ENCODE peak calls at places on chromosomes 4 and X, in six cellular contexts. One of them, this sample, is unnamed.

GRCh38 chrX:122641826-122642225 is 542.3 kb upstream of the GRIA3 start:
- DNase-seq in HFFc6: no peak
- DNase-seq in NCI-H1092: no peak
- DNase-seq in BJ: no peak
- DNase-seq in adipocyte: no peak
- DNase-seq in RPMI8226: no peak
- DNase-seq in this sample: no peak

GRCh38 chrX:13906103-13906502 is 89.2 kb upstream of the GPM6B start:
- DNase-seq in HFFc6: no peak
- DNase-seq in NCI-H1092: no peak
- DNase-seq in BJ: no peak
- DNase-seq in adipocyte: no peak
- DNase-seq in RPMI8226: peak
- DNase-seq in this sample: no peak

GRCh38 chrX:102155806-102156179 is at the start of gene BEX5:
- DNase-seq in HFFc6: no peak
- DNase-seq in NCI-H1092: peak
- DNase-seq in BJ: no peak
- DNase-seq in adipocyte: peak
- DNase-seq in RPMI8226: peak
- DNase-seq in this sample: peak

GRCh38 chr4:109233585-109233984 is 68.9 kb downstream of the COL25A1 start:
- DNase-seq in HFFc6: no peak
- DNase-seq in NCI-H1092: no peak
- DNase-seq in BJ: no peak
- DNase-seq in adipocyte: no peak
- DNase-seq in RPMI8226: no peak
- DNase-seq in this sample: no peak

GRCh38 chr4:101451086-101451485 is 103.8 kb upstream of the PPP3CA start:
- DNase-seq in HFFc6: no peak
- DNase-seq in NCI-H1092: no peak
- DNase-seq in BJ: no peak
- DNase-seq in adipocyte: no peak
- DNase-seq in RPMI8226: no peak
- DNase-seq in this sample: no peak

GRCh38 chrX:140572724-140573123 is 67.9 kb upstream of the SOX3 start:
- DNase-seq in HFFc6: peak
- DNase-seq in NCI-H1092: no peak
- DNase-seq in BJ: no peak
- DNase-seq in adipocyte: peak
- DNase-seq in RPMI8226: peak
- DNase-seq in this sample: peak

GRCh38 chrX:71912156-71912555 is 1.5 kb downstream of the NHSL2 start:
- DNase-seq in HFFc6: no peak
- DNase-seq in NCI-H1092: no peak
- DNase-seq in BJ: no peak
- DNase-seq in adipocyte: no peak
- DNase-seq in RPMI8226: no peak
- DNase-seq in this sample: no peak

GRCh38 chrX:41665676-41666075 is 23.1 kb upstream of the GPR34 start:
- DNase-seq in HFFc6: no peak
- DNase-seq in NCI-H1092: no peak
- DNase-seq in BJ: no peak
- DNase-seq in adipocyte: no peak
- DNase-seq in RPMI8226: no peak
- DNase-seq in this sample: no peak

GRCh38 chrX:19152762-19153161 is 30.5 kb upstream of the ADGRG2 start:
- DNase-seq in HFFc6: no peak
- DNase-seq in NCI-H1092: no peak
- DNase-seq in BJ: no peak
- DNase-seq in adipocyte: no peak
- DNase-seq in RPMI8226: no peak
- DNase-seq in this sample: no peak

GRCh38 chrX:16992902-16993301 is 46.4 kb downstream of the REPS2 start:
- DNase-seq in HFFc6: no peak
- DNase-seq in NCI-H1092: no peak
- DNase-seq in BJ: no peak
- DNase-seq in adipocyte: no peak
- DNase-seq in RPMI8226: no peak
- DNase-seq in this sample: no peak

GRCh38 chr4:169042608-169043007 is 32.6 kb upstream of the CBR4 start:
- DNase-seq in HFFc6: no peak
- DNase-seq in NCI-H1092: no peak
- DNase-seq in BJ: no peak
- DNase-seq in adipocyte: no peak
- DNase-seq in RPMI8226: no peak
- DNase-seq in this sample: no peak

GRCh38 chr4:7201351-7202305 is 9.3 kb downstream of the SORCS2 start:
- DNase-seq in HFFc6: no peak
- DNase-seq in NCI-H1092: no peak
- DNase-seq in BJ: no peak
- DNase-seq in adipocyte: no peak
- DNase-seq in RPMI8226: no peak
- DNase-seq in this sample: no peak

GRCh38 chrX:2819345-2820130 is 9.2 kb upstream of the GYG2 start:
- DNase-seq in HFFc6: peak
- DNase-seq in NCI-H1092: no peak
- DNase-seq in BJ: no peak
- DNase-seq in adipocyte: peak
- DNase-seq in RPMI8226: peak
- DNase-seq in this sample: peak

GRCh38 chrX:5876984-5877655 is 351.5 kb downstream of the NLGN4X start:
- DNase-seq in HFFc6: no peak
- DNase-seq in NCI-H1092: no peak
- DNase-seq in BJ: no peak
- DNase-seq in adipocyte: no peak
- DNase-seq in RPMI8226: peak
- DNase-seq in this sample: no peak

GRCh38 chr4:140764785-140765392 is 8.7 kb upstream of the TBC1D9 start:
- DNase-seq in HFFc6: no peak
- DNase-seq in NCI-H1092: no peak
- DNase-seq in BJ: no peak
- DNase-seq in adipocyte: peak
- DNase-seq in RPMI8226: no peak
- DNase-seq in this sample: no peak

GRCh38 chrX:84064164-84064563 is 123.8 kb downstream of the RPS6KA6 start:
- DNase-seq in HFFc6: no peak
- DNase-seq in NCI-H1092: no peak
- DNase-seq in BJ: no peak
- DNase-seq in adipocyte: peak
- DNase-seq in RPMI8226: no peak
- DNase-seq in this sample: no peak

GRCh38 chr4:169484485-169484884 is 127.9 kb downstream of the NEK1 start:
- DNase-seq in HFFc6: no peak
- DNase-seq in NCI-H1092: no peak
- DNase-seq in BJ: no peak
- DNase-seq in adipocyte: peak
- DNase-seq in RPMI8226: no peak
- DNase-seq in this sample: no peak

GRCh38 chr4:84796388-84796787 is 170.1 kb downstream of the WDFY3 start:
- DNase-seq in HFFc6: no peak
- DNase-seq in NCI-H1092: no peak
- DNase-seq in BJ: no peak
- DNase-seq in adipocyte: no peak
- DNase-seq in RPMI8226: no peak
- DNase-seq in this sample: no peak

GRCh38 chrX:154332561-154332960 is 37.0 kb downstream of the TKTL1 start:
- DNase-seq in HFFc6: no peak
- DNase-seq in NCI-H1092: no peak
- DNase-seq in BJ: no peak
- DNase-seq in adipocyte: no peak
- DNase-seq in RPMI8226: no peak
- DNase-seq in this sample: no peak

GRCh38 chr4:60223098-60223497 is 977.0 kb upstream of the ADGRL3 start:
- DNase-seq in HFFc6: no peak
- DNase-seq in NCI-H1092: no peak
- DNase-seq in BJ: no peak
- DNase-seq in adipocyte: peak
- DNase-seq in RPMI8226: no peak
- DNase-seq in this sample: no peak

GRCh38 chr4:16171831-16172230 is 54.4 kb downstream of the TAPT1 start:
- DNase-seq in HFFc6: no peak
- DNase-seq in NCI-H1092: no peak
- DNase-seq in BJ: no peak
- DNase-seq in adipocyte: no peak
- DNase-seq in RPMI8226: no peak
- DNase-seq in this sample: no peak

GRCh38 chr4:2745981-2746806 is 9.9 kb downstream of the TNIP2 start:
- DNase-seq in HFFc6: peak
- DNase-seq in NCI-H1092: no peak
- DNase-seq in BJ: peak
- DNase-seq in adipocyte: peak
- DNase-seq in RPMI8226: no peak
- DNase-seq in this sample: peak

GRCh38 chr4:110106946-110107325 is 91.5 kb downstream of the ELOVL6 start:
- DNase-seq in HFFc6: peak
- DNase-seq in NCI-H1092: no peak
- DNase-seq in BJ: no peak
- DNase-seq in adipocyte: peak
- DNase-seq in RPMI8226: no peak
- DNase-seq in this sample: no peak

GRCh38 chr4:114273246-114273645 is 293.8 kb upstream of the ARSJ start:
- DNase-seq in HFFc6: no peak
- DNase-seq in NCI-H1092: no peak
- DNase-seq in BJ: no peak
- DNase-seq in adipocyte: no peak
- DNase-seq in RPMI8226: no peak
- DNase-seq in this sample: no peak

GRCh38 chr4:151896880-151897279 is 136.1 kb upstream of the GATB start:
- DNase-seq in HFFc6: no peak
- DNase-seq in NCI-H1092: no peak
- DNase-seq in BJ: no peak
- DNase-seq in adipocyte: no peak
- DNase-seq in RPMI8226: no peak
- DNase-seq in this sample: no peak

GRCh38 chr4:171785392-171785791 is 27.8 kb upstream of the GALNTL6 start:
- DNase-seq in HFFc6: no peak
- DNase-seq in NCI-H1092: no peak
- DNase-seq in BJ: no peak
- DNase-seq in adipocyte: peak
- DNase-seq in RPMI8226: no peak
- DNase-seq in this sample: no peak

GRCh38 chr4:101345271-101345595 is 2.1 kb downstream of the PPP3CA start:
- DNase-seq in HFFc6: peak
- DNase-seq in NCI-H1092: no peak
- DNase-seq in BJ: no peak
- DNase-seq in adipocyte: peak
- DNase-seq in RPMI8226: peak
- DNase-seq in this sample: peak

GRCh38 chr4:187603093-187603395 is 392.5 kb upstream of the ZFP42 start:
- DNase-seq in HFFc6: peak
- DNase-seq in NCI-H1092: no peak
- DNase-seq in BJ: peak
- DNase-seq in adipocyte: peak
- DNase-seq in RPMI8226: no peak
- DNase-seq in this sample: no peak

GRCh38 chr4:119162174-119162573 is 26.5 kb downstream of the MYOZ2 start:
- DNase-seq in HFFc6: no peak
- DNase-seq in NCI-H1092: no peak
- DNase-seq in BJ: no peak
- DNase-seq in adipocyte: no peak
- DNase-seq in RPMI8226: no peak
- DNase-seq in this sample: no peak

GRCh38 chr4:74395633-74396032 is 30.7 kb downstream of the EREG start:
- DNase-seq in HFFc6: peak
- DNase-seq in NCI-H1092: no peak
- DNase-seq in BJ: no peak
- DNase-seq in adipocyte: no peak
- DNase-seq in RPMI8226: no peak
- DNase-seq in this sample: no peak

GRCh38 chr4:189059996-189060570 is 880.6 kb upstream of the FRG1 start:
- DNase-seq in HFFc6: no peak
- DNase-seq in NCI-H1092: no peak
- DNase-seq in BJ: no peak
- DNase-seq in adipocyte: peak
- DNase-seq in RPMI8226: no peak
- DNase-seq in this sample: no peak

GRCh38 chr4:173191623-173192041 is 23.0 kb downstream of the GALNT7 start:
- DNase-seq in HFFc6: peak
- DNase-seq in NCI-H1092: no peak
- DNase-seq in BJ: no peak
- DNase-seq in adipocyte: peak
- DNase-seq in RPMI8226: no peak
- DNase-seq in this sample: no peak

GRCh38 chr4:113943085-113943484 is 36.4 kb downstream of the ARSJ start:
- DNase-seq in HFFc6: no peak
- DNase-seq in NCI-H1092: no peak
- DNase-seq in BJ: no peak
- DNase-seq in adipocyte: no peak
- DNase-seq in RPMI8226: no peak
- DNase-seq in this sample: no peak

GRCh38 chr4:8260656-8261111 is 8.9 kb upstream of the HTRA3 start:
- DNase-seq in HFFc6: peak
- DNase-seq in NCI-H1092: no peak
- DNase-seq in BJ: peak
- DNase-seq in adipocyte: peak
- DNase-seq in RPMI8226: no peak
- DNase-seq in this sample: no peak

GRCh38 chrX:1743105-1743504 is 128.2 kb downstream of the ASMT start:
- DNase-seq in HFFc6: no peak
- DNase-seq in NCI-H1092: no peak
- DNase-seq in BJ: no peak
- DNase-seq in adipocyte: no peak
- DNase-seq in RPMI8226: no peak
- DNase-seq in this sample: no peak

GRCh38 chr4:63901311-63901710 is 507.9 kb downstream of the TECRL start:
- DNase-seq in HFFc6: no peak
- DNase-seq in NCI-H1092: no peak
- DNase-seq in BJ: no peak
- DNase-seq in adipocyte: no peak
- DNase-seq in RPMI8226: no peak
- DNase-seq in this sample: no peak

GRCh38 chr4:163755013-163755412 is 260.5 kb downstream of the TMA16 start:
- DNase-seq in HFFc6: peak
- DNase-seq in NCI-H1092: no peak
- DNase-seq in BJ: no peak
- DNase-seq in adipocyte: no peak
- DNase-seq in RPMI8226: no peak
- DNase-seq in this sample: peak

GRCh38 chr4:140049024-140049923 is 104.7 kb downstream of the MAML3 start:
- DNase-seq in HFFc6: peak
- DNase-seq in NCI-H1092: peak
- DNase-seq in BJ: peak
- DNase-seq in adipocyte: peak
- DNase-seq in RPMI8226: peak
- DNase-seq in this sample: peak

GRCh38 chr4:31037714-31038113 is 317.5 kb downstream of the PCDH7 start:
- DNase-seq in HFFc6: no peak
- DNase-seq in NCI-H1092: no peak
- DNase-seq in BJ: no peak
- DNase-seq in adipocyte: no peak
- DNase-seq in RPMI8226: no peak
- DNase-seq in this sample: no peak

This sample was measured in germinal center.